ENCODE peak calls at places on chromosome 2, in four cellular contexts. U is K562, E is HL-60, H is GM12878. I is an unnamed sample.

GRCh38 chr2:40371525-40372277 is 80.2 kb downstream of the SLC8A1 start:
- DNase-seq in U (no peak), E (no peak), H (no peak), I (no peak)

GRCh38 chr2:127659408-127660290 is 13.7 kb downstream of the GPR17 start:
- DNase-seq in U (no peak), E (peak), H (no peak), I (no peak)

GRCh38 chr2:194328456-194328855 is 1328.6 kb upstream of the SLC39A10 start:
- DNase-seq in U (no peak), E (no peak), H (no peak), I (no peak)

GRCh38 chr2:205768341-205768740 is 86.0 kb downstream of the NRP2 start:
- DNase-seq in U (no peak), E (no peak), H (no peak), I (no peak)

GRCh38 chr2:17877811-17878221 is 651 bp upstream of the KCNS3 start:
- DNase-seq in U (peak), E (peak), H (no peak), I (peak)

GRCh38 chr2:80329491-80329890 is 24.9 kb upstream of the LRRTM1 start:
- DNase-seq in U (no peak), E (no peak), H (no peak), I (no peak)

GRCh38 chr2:52391576-52391975 is 1359.6 kb upstream of the NRXN1 start:
- DNase-seq in U (no peak), E (no peak), H (no peak), I (no peak)

GRCh38 chr2:218823456-218823855 is 8.1 kb downstream of the PRKAG3 start:
- DNase-seq in U (no peak), E (no peak), H (no peak), I (no peak)

GRCh38 chr2:176156959-176157498 is at the start of gene HOXD3:
- DNase-seq in U (no peak), E (no peak), H (no peak), I (no peak)

GRCh38 chr2:138234265-138234664 is 267.3 kb upstream of the SPOPL start:
- DNase-seq in U (no peak), E (no peak), H (no peak), I (no peak)

GRCh38 chr2:68134120-68134519 is 23.6 kb upstream of the PNO1 start:
- DNase-seq in U (no peak), E (no peak), H (no peak), I (no peak)

GRCh38 chr2:212157011-212157410 is 381.6 kb downstream of the ERBB4 start:
- DNase-seq in U (no peak), E (no peak), H (no peak), I (no peak)

GRCh38 chr2:28341208-28341891 is 51.3 kb upstream of the FOSL2 start:
- DNase-seq in U (no peak), E (no peak), H (no peak), I (no peak)

GRCh38 chr2:42216712-42217111 is 47.6 kb downstream of the EML4 start:
- DNase-seq in U (no peak), E (peak), H (no peak), I (no peak)

GRCh38 chr2:241702155-241702404 is 241 bp downstream of the ING5 start:
- DNase-seq in U (no peak), E (no peak), H (peak), I (peak)

GRCh38 chr2:101616411-101616810 is 81.1 kb upstream of the MAP4K4 start:
- DNase-seq in U (no peak), E (no peak), H (no peak), I (no peak)

GRCh38 chr2:236291476-236291875 is 27.3 kb upstream of the ASB18 start:
- DNase-seq in U (no peak), E (no peak), H (no peak), I (no peak)

GRCh38 chr2:137161250-137161649 is 395.9 kb downstream of the THSD7B start:
- DNase-seq in U (no peak), E (no peak), H (no peak), I (no peak)

DNA sequence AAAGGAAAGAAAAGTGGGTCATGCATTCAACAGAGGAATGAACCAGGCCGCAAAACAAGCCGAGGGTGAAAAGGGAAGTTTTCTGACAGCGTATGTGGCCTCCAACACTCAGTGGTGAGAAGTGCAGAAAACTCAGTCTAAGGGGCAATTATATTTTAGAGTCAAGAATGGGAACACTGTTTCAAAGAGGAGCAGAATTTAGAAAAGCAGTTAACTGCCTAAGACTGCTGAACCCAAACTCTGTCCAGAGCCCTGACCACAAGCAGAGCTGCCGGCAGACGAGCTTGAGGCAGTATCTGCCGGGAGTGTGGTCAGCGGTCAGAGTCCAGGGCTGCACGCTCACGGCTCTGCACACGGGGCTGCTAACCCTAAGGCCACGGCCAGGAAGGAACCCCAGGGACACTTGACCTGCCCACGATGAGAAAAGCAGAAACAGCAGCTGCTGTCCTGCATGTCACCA is 347.0 kb upstream of the ID2 start:
- DNase-seq in U (no peak), E (peak), H (no peak), I (no peak)
- TF ChIP-seq SPI1 in U (no peak), E (no peak), H (no peak), I (no peak)

GRCh38 chr2:74436804-74437695 is 4.7 kb downstream of the RTKN start:
- DNase-seq in U (no peak), E (no peak), H (no peak), I (peak)
- TF ChIP-seq SPI1 in U (no peak), E (no peak), H (peak), I (peak)

DNA sequence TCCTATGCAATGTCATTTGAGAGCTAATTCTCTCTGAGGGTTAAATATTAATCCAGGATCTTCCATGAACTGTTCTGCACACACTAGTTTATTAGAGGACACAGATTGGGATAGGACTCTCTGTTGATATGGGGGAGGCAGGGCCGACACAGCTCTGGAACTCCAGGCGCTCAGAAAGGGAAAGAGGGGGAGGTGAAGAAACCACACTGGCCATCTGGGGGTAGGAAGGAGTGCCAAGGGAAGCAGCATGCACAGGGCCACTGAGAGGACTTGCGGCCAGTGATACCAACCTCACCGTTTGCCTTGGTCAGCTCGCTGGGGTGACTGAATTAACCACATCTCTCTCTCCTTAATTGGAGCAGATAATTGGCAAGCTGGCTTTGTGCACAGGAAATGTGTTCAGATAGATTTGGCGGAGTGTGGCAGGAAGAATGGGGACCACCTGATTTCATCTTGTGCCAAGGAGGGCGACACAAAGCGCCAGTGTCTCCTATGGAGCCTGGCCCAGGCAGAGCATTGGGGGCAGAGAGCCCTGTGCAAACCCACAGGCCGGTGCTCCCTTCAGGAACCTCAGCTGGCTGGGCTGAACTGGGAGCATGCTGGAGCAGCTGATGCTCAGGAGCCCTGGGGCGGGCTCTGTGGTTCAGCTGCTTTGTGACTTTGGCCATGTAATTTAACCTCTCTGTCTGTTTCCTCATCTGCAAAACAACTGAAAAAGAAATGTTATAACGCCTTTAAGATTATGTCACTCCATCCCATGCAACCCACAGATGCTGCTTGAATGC is 114.8 kb upstream of the STON1 start:
- DNase-seq in U (no peak), E (peak), H (no peak), I (no peak)
- TF ChIP-seq SPI1 in U (no peak), E (no peak), H (no peak), I (no peak)

GRCh38 chr2:150259746-150260145 is 227.7 kb downstream of the RND3 start:
- DNase-seq in U (no peak), E (no peak), H (no peak), I (no peak)

GRCh38 chr2:150256746-150257145 is 230.7 kb downstream of the RND3 start:
- DNase-seq in U (no peak), E (no peak), H (no peak), I (no peak)

DNA sequence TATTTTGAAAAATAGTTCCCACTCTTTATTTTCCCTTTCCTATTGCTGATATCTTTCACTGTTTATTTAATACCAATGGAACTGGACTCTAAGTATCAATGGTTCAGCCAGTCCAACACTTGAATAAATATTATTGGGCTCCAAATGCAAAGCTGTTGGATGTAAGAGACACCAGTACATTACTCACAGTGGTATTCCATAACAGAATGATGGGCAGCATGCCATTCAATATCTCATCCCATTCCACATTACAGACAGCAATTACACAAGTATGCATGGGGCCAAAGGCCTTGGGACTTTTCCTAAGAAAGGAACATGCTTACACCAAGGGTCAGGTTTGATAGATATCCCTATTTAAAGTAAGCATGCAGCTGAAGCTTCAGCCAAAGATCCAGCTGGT is 231.9 kb downstream of the RND3 start:
- DNase-seq in U (no peak), E (no peak), H (no peak), I (no peak)
- TF ChIP-seq SPI1 in U (no peak), E (no peak), H (no peak), I (no peak)

GRCh38 chr2:118705032-118705431 is 142.4 kb downstream of the EN1 start:
- DNase-seq in U (no peak), E (no peak), H (no peak), I (no peak)
- TF ChIP-seq SPI1 in U (no peak), E (no peak), H (no peak), I (no peak)

DNA sequence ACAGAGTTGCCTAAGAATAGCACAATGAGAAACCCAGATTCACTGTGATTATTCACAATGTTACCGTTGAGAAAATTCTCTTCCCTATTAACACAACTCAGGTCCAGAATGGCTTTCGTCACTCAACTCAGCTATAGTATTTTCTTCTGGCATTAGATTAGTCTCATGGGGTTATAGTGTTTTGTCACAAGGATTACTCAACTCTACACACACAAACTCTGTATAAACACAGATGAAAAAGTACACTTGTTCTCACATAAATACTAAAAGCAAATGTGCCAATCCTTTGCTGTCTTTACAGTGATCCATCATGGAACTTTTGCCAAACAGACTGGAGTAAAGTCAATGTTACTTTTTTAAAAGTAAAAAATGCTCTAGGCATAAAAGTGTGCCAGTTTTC is 267.6 kb downstream of the RBM43 start:
- DNase-seq in U (no peak), E (no peak), H (no peak), I (no peak)
- TF ChIP-seq SPI1 in U (no peak), E (no peak), H (no peak), I (no peak)

GRCh38 chr2:216192931-216193330 is 83.8 kb downstream of the XRCC5 start:
- DNase-seq in U (no peak), E (no peak), H (no peak), I (no peak)

GRCh38 chr2:216188268-216188850 is 79.2 kb downstream of the XRCC5 start:
- DNase-seq in U (peak), E (no peak), H (no peak), I (no peak)

GRCh38 chr2:216189410-216189809 is 80.3 kb downstream of the XRCC5 start:
- DNase-seq in U (no peak), E (no peak), H (no peak), I (no peak)

GRCh38 chr2:216192181-216192580 is 83.0 kb downstream of the XRCC5 start:
- DNase-seq in U (no peak), E (no peak), H (no peak), I (no peak)

GRCh38 chr2:216188956-216189355 is 79.8 kb downstream of the XRCC5 start:
- DNase-seq in U (no peak), E (no peak), H (no peak), I (no peak)
- TF ChIP-seq SPI1 in U (no peak), E (no peak), H (no peak), I (no peak)

GRCh38 chr2:116142828-116143227 is 1671.7 kb upstream of the DDX18 start:
- DNase-seq in U (no peak), E (no peak), H (no peak), I (no peak)
- TF ChIP-seq SPI1 in U (no peak), E (no peak), H (no peak), I (no peak)